ENCODE peak calls at places on chromosome 5, in five cellular contexts. T, L, Z, X and N are unnamed samples.

GRCh38 chr5:177594071-177594470 is 2.1 kb downstream of the TMED9 start:
- DNase-seq in T (no peak), L (no peak), Z (no peak), X (no peak), N (no peak)

GRCh38 chr5:54832846-54833245 is 152.5 kb downstream of the ESM1 start:
- DNase-seq in T (no peak), L (no peak), Z (no peak), X (no peak), N (no peak)

GRCh38 chr5:141430332-141431113 is at the start of gene PCDHGA12:
- DNase-seq in T (peak), L (peak), Z (no peak), X (no peak), N (peak)

GRCh38 chr5:90709323-90710148 is 150.9 kb downstream of the ADGRV1 start:
- DNase-seq in T (no peak), L (peak), Z (no peak), X (no peak), N (no peak)

GRCh38 chr5:170280090-170280493 is 17.5 kb downstream of the LCP2 start:
- DNase-seq in T (no peak), L (no peak), Z (no peak), X (no peak), N (peak)

GRCh38 chr5:123647066-123647465 is 135.1 kb downstream of the CSNK1G3 start:
- DNase-seq in T (no peak), L (no peak), Z (no peak), X (no peak), N (no peak)

GRCh38 chr5:131491749-131492148 is 143.3 kb downstream of the RAPGEF6 start:
- DNase-seq in T (no peak), L (peak), Z (no peak), X (no peak), N (no peak)

GRCh38 chr5:30581198-30581925 is 612.1 kb upstream of the CDH6 start:
- DNase-seq in T (no peak), L (no peak), Z (peak), X (no peak), N (no peak)

GRCh38 chr5:59034498-59035186 is 451.8 kb downstream of the RAB3C start:
- DNase-seq in T (no peak), L (peak), Z (peak), X (no peak), N (no peak)

GRCh38 chr5:76488969-76489368 is 85.9 kb downstream of the IQGAP2 start:
- DNase-seq in T (no peak), L (no peak), Z (no peak), X (no peak), N (no peak)

GRCh38 chr5:173778784-173779304 is 109.3 kb upstream of the CPEB4 start:
- DNase-seq in T (no peak), L (no peak), Z (no peak), X (no peak), N (no peak)

GRCh38 chr5:93915142-93915553 is 173.7 kb upstream of the POU5F2 start:
- DNase-seq in T (no peak), L (peak), Z (peak), X (no peak), N (no peak)

GRCh38 chr5:139725073-139725830 is 70.4 kb upstream of the PSD2 start:
- DNase-seq in T (peak), L (peak), Z (no peak), X (peak), N (peak)